ENCODE peak calls at places on chromosomes 1 and 21, in eight cellular contexts. K is esophagus squamous epithelium, S is GM23338, M is NB4, G is AG10803, B is ascending aorta, U is stomach, W is kidney epithelial cell. F is an unnamed sample.

GRCh38 chr1:104665300-104665699 is 915.6 kb downstream of the AMY1C start:
- DNase-seq in B (no peak), M (no peak), U (no peak), K (no peak), S (no peak), W (no peak), G (no peak), F (no peak)

GRCh38 chr1:152683846-152684245 is 2.1 kb upstream of the LCE2B start:
- DNase-seq in B (no peak), M (no peak), G (peak; percentile 12), W (no peak), U (no peak), K (no peak), S (no peak), F (no peak)

GRCh38 chr1:229027158-229027557 is 243.8 kb upstream of the RAB4A start:
- DNase-seq in W (no peak), M (no peak), B (no peak), G (no peak), U (no peak), S (no peak), K (no peak), F (no peak)

GRCh38 chr1:85578321-85579295 is 2.0 kb upstream of the CCN1 start:
- DNase-seq in W (no peak), K (no peak), G (peak; percentile 99), S (peak; percentile 54), B (no peak), U (no peak), M (no peak), F (peak; percentile 95)

GRCh38 chr1:24984800-24985552 is 54.9 kb upstream of the RUNX3 start:
- DNase-seq in M (no peak), B (no peak), G (no peak), S (no peak), K (no peak), W (no peak), U (no peak), F (no peak)

GRCh38 chr1:40750326-40750975 is 33.1 kb upstream of the KCNQ4 start:
- DNase-seq in W (no peak), K (no peak), B (no peak), G (no peak), S (no peak), M (no peak), U (no peak), F (no peak)

GRCh38 chr1:226185153-226186036 is 1.1 kb downstream of the ACBD3 start:
- DNase-seq in U (no peak), B (no peak), M (peak; percentile 24), S (no peak), K (no peak), G (peak; percentile 45), W (no peak), F (no peak)

GRCh38 chr1:180585994-180586359 is 27.2 kb downstream of the OVAAL start:
- DNase-seq in B (no peak), U (no peak), S (no peak), K (no peak), W (no peak), M (no peak), G (no peak), F (no peak)

GRCh38 chr1:172727956-172728603 is 69.2 kb downstream of the FASLG start:
- DNase-seq in U (no peak), G (peak; percentile 11), M (peak; percentile 76), W (no peak), S (peak; percentile 90), K (no peak), B (no peak), F (no peak)

GRCh38 chr1:32538887-32539583 is at the start of gene ZBTB8A:
- DNase-seq in U (peak; percentile 50), S (peak; percentile 84), M (peak; percentile 52), G (peak; percentile 56), B (no peak), K (no peak), W (peak; percentile 28), F (peak; percentile 29)

GRCh38 chr1:227945891-227946623 is 1.7 kb downstream of the WNT9A start:
- DNase-seq in M (peak; percentile 59), W (peak; percentile 59), K (no peak), G (peak; percentile 77), U (peak; percentile 86), B (no peak), S (peak; percentile 50), F (peak; percentile 59)

GRCh38 chr1:223531742-223532341 is 133.7 kb downstream of the CAPN8 start:
- DNase-seq in S (peak; percentile 87), G (peak; percentile 17), W (no peak), K (no peak), M (peak; percentile 65), U (peak; percentile 75), B (no peak), F (peak; percentile 12)

GRCh38 chr1:160567858-160568682 is 11.2 kb downstream of the CD84 start:
- DNase-seq in K (no peak), W (no peak), U (no peak), G (no peak), M (peak; percentile 88), S (no peak), B (no peak), F (no peak)

GRCh38 chr1:93680121-93681094 is 1.2 kb downstream of the BCAR3 start:
- DNase-seq in G (peak; percentile 91), M (no peak), K (peak; percentile 19), B (peak; percentile 63), W (no peak), U (peak; percentile 82), S (peak; percentile 97), F (peak; percentile 68)

GRCh38 chr21:27776925-27777553 is 810.2 kb upstream of the ADAMTS5 start:
- DNase-seq in B (no peak), S (no peak), M (no peak), W (no peak), K (no peak), G (no peak), U (peak; percentile 54), F (no peak)

GRCh38 chr21:44010429-44010828 is 1.7 kb upstream of the TRAPPC10 start:
- DNase-seq in U (no peak), M (peak; percentile 66), B (no peak), G (no peak), W (no peak), S (peak; percentile 70), K (no peak), F (no peak)

DNA sequence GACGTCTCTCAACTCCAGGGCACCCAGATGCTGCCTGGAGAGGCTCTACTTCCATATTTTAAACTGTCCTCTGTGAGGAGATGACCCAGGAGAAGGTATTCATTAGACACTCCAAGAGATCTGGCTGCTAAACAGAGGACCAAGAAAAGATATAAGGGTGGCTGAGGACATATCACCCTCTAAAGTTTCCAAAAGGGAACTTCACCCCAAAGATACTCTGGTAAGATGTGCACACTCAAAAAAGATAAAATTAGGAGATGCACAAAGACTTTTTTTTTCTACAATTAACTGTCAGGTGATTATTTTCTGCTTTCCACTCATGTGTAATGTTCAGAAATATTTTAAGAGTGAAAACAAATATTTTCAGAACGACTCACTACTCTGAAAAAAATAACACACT is 1.4 kb downstream of the ZNF670 start:
- DNase-seq in B (no peak), G (peak; percentile 28), M (peak; percentile 27), W (no peak), U (no peak), K (no peak), S (no peak), F (no peak)
- H3K4me3 ChIP-seq in B (peak overlapping the region; percentile 77), G (no peak overlapping the region), M (peak overlapping the region; percentile 89), W (no peak overlapping the region), U (no peak overlapping the region), K (no peak overlapping the region), S (peak overlapping the region; percentile 100), F (peak overlapping the region; percentile 84)

GRCh38 chr1:157073944-157074685 is 25.5 kb downstream of the ETV3L start:
- DNase-seq in G (peak; percentile 69), B (no peak), M (peak; percentile 72), S (peak; percentile 88), W (peak; percentile 10), U (peak; percentile 77), K (no peak), F (peak; percentile 40)
- TF ChIP-seq CTCF in G (peak; percentile 63), B (peak; percentile 68), M (peak; percentile 55), S (peak; percentile 83), W (peak; percentile 57), U (peak; percentile 62), K (peak; percentile 64), F (peak; percentile 57)

GRCh38 chr1:217846733-217847132 is 215.6 kb downstream of the SPATA17 start:
- DNase-seq in K (no peak), M (no peak), G (no peak), W (no peak), U (no peak), S (no peak), B (no peak), F (no peak)

GRCh38 chr1:217847643-217848042 is 216.5 kb downstream of the SPATA17 start:
- DNase-seq in G (no peak), M (no peak), K (no peak), S (no peak), W (no peak), U (no peak), B (no peak), F (no peak)
- H3K4me3 ChIP-seq in G (no peak overlapping the region), M (no peak overlapping the region), K (no peak overlapping the region), S (no peak overlapping the region), W (no peak overlapping the region), U (no peak overlapping the region), B (no peak overlapping the region), F (no peak overlapping the region)

GRCh38 chr1:234609528-234610042 is 393 bp downstream of the IRF2BP2 start:
- DNase-seq in B (no peak), M (no peak), K (no peak), W (no peak), S (no peak), U (no peak), G (no peak), F (no peak)

GRCh38 chr1:234608026-234608719 is 1.8 kb downstream of the IRF2BP2 start:
- DNase-seq in B (peak; percentile 74), G (peak; percentile 93), W (peak; percentile 79), M (peak; percentile 92), K (peak; percentile 65), S (peak; percentile 64), U (peak; percentile 79), F (peak; percentile 86)

GRCh38 chr1:234610061-234610581 is at the start of gene IRF2BP2:
- DNase-seq in U (peak; percentile 85), W (no peak), G (peak; percentile 86), K (no peak), B (peak; percentile 49), M (peak; percentile 89), S (peak; percentile 73), F (no peak)

GRCh38 chr1:234607091-234608025 is 2.6 kb downstream of the IRF2BP2 start:
- DNase-seq in K (no peak), W (no peak), M (peak; percentile 84), G (peak; percentile 62), U (peak; percentile 38), B (no peak), S (peak; percentile 48), F (no peak)

DNA sequence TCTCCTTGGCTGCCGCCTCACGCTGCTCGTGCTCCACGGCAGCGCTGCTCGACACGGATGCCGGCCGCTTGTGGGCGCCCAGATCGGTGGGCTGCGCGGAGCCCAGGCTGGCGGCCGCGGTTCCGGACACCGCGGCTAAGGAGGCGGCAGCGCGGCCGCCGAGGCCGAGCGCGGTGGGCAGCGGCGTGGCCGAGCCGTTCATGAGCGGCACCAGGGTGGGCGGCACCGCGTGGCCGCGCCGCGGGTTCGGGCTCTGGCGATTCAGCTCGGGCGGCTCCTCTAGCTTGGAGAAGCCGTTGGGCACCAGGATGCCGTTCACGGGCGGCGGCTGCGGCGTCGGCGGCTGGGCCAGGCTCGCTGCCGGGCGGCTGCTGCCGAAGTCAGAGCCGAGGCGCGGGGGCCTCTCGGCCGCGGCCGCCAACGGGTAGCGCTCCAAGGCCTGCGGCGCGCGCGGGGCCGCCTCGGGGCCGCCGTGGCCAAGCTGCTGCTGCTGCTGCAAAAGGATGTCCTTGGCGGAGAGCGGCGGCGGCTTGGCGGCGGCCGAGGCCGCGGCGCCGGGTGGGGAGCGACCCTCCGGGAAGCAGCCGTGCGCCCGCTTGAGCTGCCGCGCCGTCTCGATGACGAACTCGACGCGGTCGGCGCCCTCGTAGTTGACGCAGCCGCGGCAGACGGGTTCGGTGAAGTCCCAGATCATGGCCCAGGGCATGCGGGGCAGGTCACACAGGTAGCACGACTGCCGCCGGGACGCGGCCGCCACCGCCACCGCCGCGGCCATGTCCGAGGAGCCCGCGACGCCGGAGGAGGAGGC is 1.1 kb downstream of the IRF2BP2 start:
- DNase-seq in W (no peak), M (peak; percentile 77), G (peak; percentile 48), U (peak; percentile 64), B (no peak), K (no peak), S (peak; percentile 57), F (no peak)
- TF ChIP-seq CTCF in W (no peak), M (no peak), G (no peak), U (no peak), B (no peak), K (no peak), S (no peak), F (no peak)

F was measured in HFF-Myc.